ENCODE peak calls at places on chromosomes 11 and 22, in eight cellular contexts. One of them, this sample, is unnamed. For H3K4me1, the result is how much of the 10 kb centered on the place peaks cover.

GRCh38 chr11:75577198-75577597 is 15.1 kb downstream of the SERPINH1 start:
- DNase-seq in hepatocyte: peak
- DNase-seq in effector memory CD4-positive, alpha-beta T cell: no peak
- DNase-seq in left lung: no peak
- DNase-seq in pancreas: peak
- DNase-seq in ovary: peak
- DNase-seq in CD8-positive, alpha-beta memory T cell: peak
- DNase-seq in A549: peak
- DNase-seq in this sample: no peak

GRCh38 chr11:74559110-74559933 is 33.1 kb upstream of the POLD3 start:
- DNase-seq in hepatocyte: no peak
- DNase-seq in effector memory CD4-positive, alpha-beta T cell: no peak
- DNase-seq in left lung: no peak
- DNase-seq in pancreas: no peak
- DNase-seq in ovary: no peak
- DNase-seq in CD8-positive, alpha-beta memory T cell: no peak
- DNase-seq in A549: no peak
- DNase-seq in this sample: no peak

GRCh38 chr22:48640890-48641771 is 1186.5 kb downstream of the BRD1 start:
- DNase-seq in hepatocyte: no peak
- DNase-seq in effector memory CD4-positive, alpha-beta T cell: no peak
- DNase-seq in left lung: no peak
- DNase-seq in pancreas: no peak
- DNase-seq in ovary: peak
- DNase-seq in CD8-positive, alpha-beta memory T cell: no peak
- DNase-seq in A549: no peak
- DNase-seq in this sample: no peak

GRCh38 chr22:27903805-27904473 is 15.1 kb downstream of the PITPNB start:
- DNase-seq in hepatocyte: no peak
- DNase-seq in effector memory CD4-positive, alpha-beta T cell: no peak
- DNase-seq in left lung: no peak
- DNase-seq in pancreas: no peak
- DNase-seq in ovary: no peak
- DNase-seq in CD8-positive, alpha-beta memory T cell: no peak
- DNase-seq in A549: no peak
- DNase-seq in this sample: no peak

GRCh38 chr11:92915551-92915950 is 53.9 kb upstream of the MTNR1B start:
- DNase-seq in hepatocyte: no peak
- DNase-seq in effector memory CD4-positive, alpha-beta T cell: no peak
- DNase-seq in left lung: no peak
- DNase-seq in pancreas: no peak
- DNase-seq in ovary: no peak
- DNase-seq in CD8-positive, alpha-beta memory T cell: no peak
- DNase-seq in A549: no peak
- DNase-seq in this sample: no peak

GRCh38 chr22:19710769-19711106 is 3.6 kb upstream of the SEPTIN5 start:
- DNase-seq in hepatocyte: no peak
- DNase-seq in effector memory CD4-positive, alpha-beta T cell: no peak
- DNase-seq in left lung: no peak
- DNase-seq in pancreas: no peak
- DNase-seq in ovary: peak
- DNase-seq in CD8-positive, alpha-beta memory T cell: no peak
- DNase-seq in A549: no peak
- DNase-seq in this sample: no peak

GRCh38 chr22:35742342-35743100 is 24.8 kb downstream of the APOL5 start:
- DNase-seq in hepatocyte: no peak
- DNase-seq in effector memory CD4-positive, alpha-beta T cell: no peak
- DNase-seq in left lung: no peak
- DNase-seq in pancreas: no peak
- DNase-seq in ovary: no peak
- DNase-seq in CD8-positive, alpha-beta memory T cell: no peak
- DNase-seq in A549: no peak
- DNase-seq in this sample: no peak

GRCh38 chr11:64096835-64097234 is 61.1 kb downstream of the FLRT1 start:
- DNase-seq in hepatocyte: no peak
- DNase-seq in effector memory CD4-positive, alpha-beta T cell: no peak
- DNase-seq in left lung: peak
- DNase-seq in pancreas: no peak
- DNase-seq in ovary: no peak
- DNase-seq in CD8-positive, alpha-beta memory T cell: no peak
- DNase-seq in A549: no peak
- DNase-seq in this sample: no peak

GRCh38 chr11:47442514-47442913 is 6.4 kb downstream of the RAPSN start:
- DNase-seq in hepatocyte: no peak
- DNase-seq in effector memory CD4-positive, alpha-beta T cell: no peak
- DNase-seq in left lung: no peak
- DNase-seq in pancreas: no peak
- DNase-seq in ovary: no peak
- DNase-seq in CD8-positive, alpha-beta memory T cell: no peak
- DNase-seq in A549: no peak
- DNase-seq in this sample: no peak

GRCh38 chr11:126165366-126166156 is 45.9 kb downstream of the RPUSD4 start:
- DNase-seq in hepatocyte: no peak
- DNase-seq in effector memory CD4-positive, alpha-beta T cell: no peak
- DNase-seq in left lung: no peak
- DNase-seq in pancreas: no peak
- DNase-seq in ovary: peak
- DNase-seq in CD8-positive, alpha-beta memory T cell: no peak
- DNase-seq in A549: no peak
- DNase-seq in this sample: no peak

GRCh38 chr11:133011604-133012003 is 520.7 kb downstream of the OPCML start:
- DNase-seq in hepatocyte: peak
- DNase-seq in effector memory CD4-positive, alpha-beta T cell: no peak
- DNase-seq in left lung: no peak
- DNase-seq in pancreas: no peak
- DNase-seq in ovary: no peak
- DNase-seq in CD8-positive, alpha-beta memory T cell: no peak
- DNase-seq in A549: no peak
- DNase-seq in this sample: no peak

GRCh38 chr11:120601566-120601965 is 90.0 kb downstream of the GRIK4 start:
- DNase-seq in hepatocyte: no peak
- DNase-seq in effector memory CD4-positive, alpha-beta T cell: no peak
- DNase-seq in left lung: no peak
- DNase-seq in pancreas: no peak
- DNase-seq in ovary: no peak
- DNase-seq in CD8-positive, alpha-beta memory T cell: no peak
- DNase-seq in A549: no peak
- DNase-seq in this sample: no peak

GRCh38 chr11:122025757-122026156 is 90.3 kb downstream of the BLID start:
- DNase-seq in hepatocyte: no peak
- DNase-seq in effector memory CD4-positive, alpha-beta T cell: no peak
- DNase-seq in left lung: no peak
- DNase-seq in pancreas: no peak
- DNase-seq in ovary: no peak
- DNase-seq in CD8-positive, alpha-beta memory T cell: no peak
- DNase-seq in A549: no peak
- DNase-seq in this sample: no peak

GRCh38 chr11:130160460-130161090 is 993 bp downstream of the ST14 start:
- DNase-seq in hepatocyte: no peak
- DNase-seq in effector memory CD4-positive, alpha-beta T cell: no peak
- DNase-seq in left lung: no peak
- DNase-seq in pancreas: no peak
- DNase-seq in ovary: no peak
- DNase-seq in CD8-positive, alpha-beta memory T cell: no peak
- DNase-seq in A549: no peak
- DNase-seq in this sample: no peak

GRCh38 chr11:12009617-12010321 is 1.3 kb upstream of the DKK3 start:
- DNase-seq in hepatocyte: peak
- DNase-seq in effector memory CD4-positive, alpha-beta T cell: no peak
- DNase-seq in left lung: no peak
- DNase-seq in pancreas: no peak
- DNase-seq in ovary: no peak
- DNase-seq in CD8-positive, alpha-beta memory T cell: no peak
- DNase-seq in A549: no peak
- DNase-seq in this sample: no peak

GRCh38 chr11:132601863-132602262 is 930.4 kb downstream of the OPCML start:
- DNase-seq in hepatocyte: no peak
- DNase-seq in effector memory CD4-positive, alpha-beta T cell: no peak
- DNase-seq in left lung: no peak
- DNase-seq in pancreas: no peak
- DNase-seq in ovary: no peak
- DNase-seq in CD8-positive, alpha-beta memory T cell: no peak
- DNase-seq in A549: no peak
- DNase-seq in this sample: no peak

GRCh38 chr11:128488471-128488870 is 98.9 kb downstream of the ETS1 start:
- DNase-seq in hepatocyte: no peak
- DNase-seq in effector memory CD4-positive, alpha-beta T cell: no peak
- DNase-seq in left lung: no peak
- DNase-seq in pancreas: no peak
- DNase-seq in ovary: no peak
- DNase-seq in CD8-positive, alpha-beta memory T cell: no peak
- DNase-seq in A549: no peak
- DNase-seq in this sample: no peak
- H3K4me1 ChIP-seq in hepatocyte: under half
- H3K4me1 ChIP-seq in effector memory CD4-positive, alpha-beta T cell: half or more
- H3K4me1 ChIP-seq in left lung: under half
- H3K4me1 ChIP-seq in pancreas: under half
- H3K4me1 ChIP-seq in ovary: under half
- H3K4me1 ChIP-seq in CD8-positive, alpha-beta memory T cell: half or more
- H3K4me1 ChIP-seq in A549: under half
- H3K4me1 ChIP-seq in this sample: under half

GRCh38 chr11:83680351-83680750 is 394.2 kb upstream of the CCDC90B start:
- DNase-seq in hepatocyte: no peak
- DNase-seq in effector memory CD4-positive, alpha-beta T cell: no peak
- DNase-seq in left lung: no peak
- DNase-seq in pancreas: no peak
- DNase-seq in ovary: no peak
- DNase-seq in CD8-positive, alpha-beta memory T cell: no peak
- DNase-seq in A549: no peak
- DNase-seq in this sample: no peak

GRCh38 chr11:83681944-83682644 is 395.9 kb upstream of the CCDC90B start:
- DNase-seq in hepatocyte: no peak
- DNase-seq in effector memory CD4-positive, alpha-beta T cell: no peak
- DNase-seq in left lung: no peak
- DNase-seq in pancreas: no peak
- DNase-seq in ovary: no peak
- DNase-seq in CD8-positive, alpha-beta memory T cell: no peak
- DNase-seq in A549: no peak
- DNase-seq in this sample: no peak

GRCh38 chr11:83684071-83684470 is 397.9 kb upstream of the CCDC90B start:
- DNase-seq in hepatocyte: no peak
- DNase-seq in effector memory CD4-positive, alpha-beta T cell: no peak
- DNase-seq in left lung: no peak
- DNase-seq in pancreas: no peak
- DNase-seq in ovary: no peak
- DNase-seq in CD8-positive, alpha-beta memory T cell: no peak
- DNase-seq in A549: no peak
- DNase-seq in this sample: no peak

GRCh38 chr11:83682645-83682973 is 396.4 kb upstream of the CCDC90B start:
- DNase-seq in hepatocyte: no peak
- DNase-seq in effector memory CD4-positive, alpha-beta T cell: no peak
- DNase-seq in left lung: no peak
- DNase-seq in pancreas: no peak
- DNase-seq in ovary: no peak
- DNase-seq in CD8-positive, alpha-beta memory T cell: no peak
- DNase-seq in A549: no peak
- DNase-seq in this sample: no peak

GRCh38 chr11:83681045-83681781 is 395.0 kb upstream of the CCDC90B start:
- DNase-seq in hepatocyte: no peak
- DNase-seq in effector memory CD4-positive, alpha-beta T cell: no peak
- DNase-seq in left lung: no peak
- DNase-seq in pancreas: no peak
- DNase-seq in ovary: no peak
- DNase-seq in CD8-positive, alpha-beta memory T cell: no peak
- DNase-seq in A549: no peak
- DNase-seq in this sample: no peak
- H3K4me3 ChIP-seq in hepatocyte: no peak
- H3K4me3 ChIP-seq in effector memory CD4-positive, alpha-beta T cell: no peak
- H3K4me3 ChIP-seq in left lung: no peak
- H3K4me3 ChIP-seq in pancreas: no peak
- H3K4me3 ChIP-seq in ovary: peak
- H3K4me3 ChIP-seq in CD8-positive, alpha-beta memory T cell: no peak
- H3K4me3 ChIP-seq in A549: no peak
- H3K4me3 ChIP-seq in this sample: peak

GRCh38 chr11:69003866-69004311 is 9.2 kb downstream of the MRGPRF start:
- DNase-seq in hepatocyte: peak
- DNase-seq in effector memory CD4-positive, alpha-beta T cell: no peak
- DNase-seq in left lung: peak
- DNase-seq in pancreas: no peak
- DNase-seq in ovary: no peak
- DNase-seq in CD8-positive, alpha-beta memory T cell: no peak
- DNase-seq in A549: no peak
- DNase-seq in this sample: no peak

GRCh38 chr11:69003301-69003865 is 9.7 kb downstream of the MRGPRF start:
- DNase-seq in hepatocyte: no peak
- DNase-seq in effector memory CD4-positive, alpha-beta T cell: no peak
- DNase-seq in left lung: peak
- DNase-seq in pancreas: no peak
- DNase-seq in ovary: no peak
- DNase-seq in CD8-positive, alpha-beta memory T cell: no peak
- DNase-seq in A549: no peak
- DNase-seq in this sample: no peak

GRCh38 chr11:69001301-69002081 is 11.6 kb downstream of the MRGPRF start:
- DNase-seq in hepatocyte: peak
- DNase-seq in effector memory CD4-positive, alpha-beta T cell: no peak
- DNase-seq in left lung: peak
- DNase-seq in pancreas: no peak
- DNase-seq in ovary: no peak
- DNase-seq in CD8-positive, alpha-beta memory T cell: no peak
- DNase-seq in A549: no peak
- DNase-seq in this sample: peak

GRCh38 chr11:69002101-69002742 is 10.8 kb downstream of the MRGPRF start:
- DNase-seq in hepatocyte: peak
- DNase-seq in effector memory CD4-positive, alpha-beta T cell: no peak
- DNase-seq in left lung: peak
- DNase-seq in pancreas: no peak
- DNase-seq in ovary: no peak
- DNase-seq in CD8-positive, alpha-beta memory T cell: no peak
- DNase-seq in A549: no peak
- DNase-seq in this sample: peak

DNA sequence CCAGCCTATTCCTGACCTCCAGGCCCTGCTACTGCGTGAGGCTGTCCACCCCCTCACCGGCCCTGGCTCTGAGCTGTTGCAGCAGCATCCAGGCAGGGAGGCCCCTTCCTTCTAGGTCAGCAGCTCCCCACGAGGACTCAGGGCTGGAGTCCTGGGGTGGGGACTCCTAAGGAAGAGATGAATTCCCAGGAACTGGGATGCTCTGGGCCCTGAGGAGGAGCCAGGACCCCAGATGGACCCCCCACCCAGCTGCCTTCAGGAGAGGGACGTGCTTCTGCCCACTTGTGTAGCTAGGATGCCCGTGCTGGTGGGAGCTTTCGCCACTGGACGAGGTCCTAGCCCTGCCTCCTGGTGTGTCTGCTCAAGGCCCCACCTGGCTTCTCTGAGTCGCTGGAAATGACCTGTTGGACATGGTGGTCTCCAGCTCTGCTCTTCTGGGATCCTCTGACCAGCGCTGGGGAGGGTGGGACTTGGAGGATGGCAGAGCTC is 10.3 kb downstream of the MRGPRF start:
- DNase-seq in hepatocyte: peak
- DNase-seq in effector memory CD4-positive, alpha-beta T cell: no peak
- DNase-seq in left lung: peak
- DNase-seq in pancreas: no peak
- DNase-seq in ovary: no peak
- DNase-seq in CD8-positive, alpha-beta memory T cell: no peak
- DNase-seq in A549: no peak
- DNase-seq in this sample: no peak
- H3K27ac ChIP-seq in hepatocyte: no peak
- H3K27ac ChIP-seq in effector memory CD4-positive, alpha-beta T cell: no peak
- H3K27ac ChIP-seq in left lung: no peak
- H3K27ac ChIP-seq in pancreas: no peak
- H3K27ac ChIP-seq in ovary: peak
- H3K27ac ChIP-seq in CD8-positive, alpha-beta memory T cell: no peak
- H3K27ac ChIP-seq in A549: no peak
- H3K27ac ChIP-seq in this sample: peak

GRCh38 chr22:49703990-49704344 is 123.7 kb downstream of the BRD1 start:
- DNase-seq in hepatocyte: no peak
- DNase-seq in effector memory CD4-positive, alpha-beta T cell: no peak
- DNase-seq in left lung: no peak
- DNase-seq in pancreas: no peak
- DNase-seq in ovary: no peak
- DNase-seq in CD8-positive, alpha-beta memory T cell: no peak
- DNase-seq in A549: no peak
- DNase-seq in this sample: no peak
- H3K4me1 ChIP-seq in hepatocyte: under half
- H3K4me1 ChIP-seq in effector memory CD4-positive, alpha-beta T cell: under half
- H3K4me1 ChIP-seq in left lung: under half
- H3K4me1 ChIP-seq in pancreas: under half
- H3K4me1 ChIP-seq in ovary: under half
- H3K4me1 ChIP-seq in CD8-positive, alpha-beta memory T cell: under half
- H3K4me1 ChIP-seq in A549: under half
- H3K4me1 ChIP-seq in this sample: under half

This sample was measured in ascending aorta.